ENCODE peak calls at places on chromosomes 6 and 20, in ten cellular contexts. T is pancreas; J is neural crest cell; D is NCI-H345; X is stimulated activated effector memory CD8-positive, alpha-beta T cell treated with anti-CD3 and anti-CD28 coated beads, Interleukin-12 subunit alpha, Interleukin-12 subunit beta, amount 100 ng/mL, for 72 hours; C is activated naive CD4-positive, alpha-beta T cell treated with Interleukin-2 at 50 U/mL for 16 hours; F is A172; S is amniotic stem cell; E is lower lobe of right lung; A is tibial artery. Q is an unnamed sample.

GRCh38 chr6:166595061-166595780 is 8.7 kb upstream of the RAMACL start:
- DNase-seq in T (no peak), C (no peak), A (no peak), X (no peak), E (no peak), F (no peak), D (no peak), J (no peak), S (peak), Q (no peak)

GRCh38 chr20:21391495-21392298 is 5.6 kb downstream of the NKX2-4 start:
- DNase-seq in E (no peak), X (no peak), S (no peak), D (no peak), F (no peak), C (no peak), J (no peak), T (no peak), A (no peak), Q (no peak)

GRCh38 chr20:40868568-40869223 is 159.9 kb upstream of the TOP1 start:
- DNase-seq in C (no peak), A (peak), E (no peak), T (no peak), D (no peak), X (no peak), J (no peak), S (no peak), F (peak), Q (peak)

GRCh38 chr6:155455766-155456165 is at the start of gene NOX3:
- DNase-seq in D (peak), C (no peak), T (no peak), X (no peak), A (no peak), E (no peak), J (no peak), S (no peak), F (peak), Q (no peak)

GRCh38 chr20:25040438-25040831 is 17.5 kb downstream of the ACSS1 start:
- DNase-seq in E (peak), S (no peak), F (no peak), T (no peak), X (no peak), A (peak), D (no peak), J (no peak), C (no peak), Q (no peak)

GRCh38 chr20:31894980-31895675 is 24.7 kb downstream of the TTLL9 start:
- DNase-seq in F (peak), J (no peak), E (peak), A (peak), D (no peak), T (no peak), C (no peak), X (no peak), S (no peak), Q (no peak)

GRCh38 chr6:37122861-37123260 is 47.1 kb upstream of the PIM1 start:
- DNase-seq in S (peak), E (no peak), X (no peak), F (no peak), T (no peak), J (no peak), D (no peak), C (no peak), A (no peak), Q (no peak)

GRCh38 chr6:35663447-35664235 is 25.1 kb downstream of the FKBP5 start:
- DNase-seq in E (no peak), J (no peak), S (no peak), F (peak), T (no peak), C (no peak), A (no peak), D (no peak), X (no peak), Q (no peak)

GRCh38 chr6:91669154-91669903 is 1082.5 kb upstream of the MAP3K7 start:
- DNase-seq in D (peak), C (no peak), F (no peak), X (no peak), E (no peak), A (no peak), S (no peak), J (no peak), T (no peak), Q (no peak)

GRCh38 chr20:46831633-46832011 is 63.0 kb upstream of the EYA2 start:
- DNase-seq in J (no peak), F (no peak), D (no peak), S (no peak), C (no peak), T (no peak), A (no peak), E (no peak), X (no peak), Q (no peak)

GRCh38 chr6:69953491-69953890 is 87.1 kb downstream of the COL19A1 start:
- DNase-seq in C (no peak), F (no peak), J (no peak), E (no peak), D (peak), S (no peak), T (no peak), X (no peak), A (no peak), Q (no peak)

GRCh38 chr20:2750343-2751251 is 49.8 kb downstream of the CPXM1 start:
- DNase-seq in A (peak), F (no peak), X (no peak), C (no peak), J (no peak), D (peak), S (no peak), E (peak), T (no peak), Q (peak)

GRCh38 chr6:133895573-133896343 is 6.8 kb downstream of the TCF21 start:
- DNase-seq in F (no peak), E (no peak), C (no peak), S (no peak), T (no peak), D (no peak), A (no peak), J (no peak), X (no peak), Q (peak)

GRCh38 chr20:39214778-39215177 is 252.6 kb downstream of the DHX35 start:
- DNase-seq in X (no peak), F (no peak), J (no peak), T (no peak), S (no peak), C (no peak), A (no peak), E (no peak), D (no peak), Q (no peak)

GRCh38 chr6:713351-713750 is 20.4 kb upstream of the EXOC2 start:
- DNase-seq in D (no peak), X (no peak), T (no peak), S (no peak), E (no peak), A (no peak), C (no peak), F (no peak), J (no peak), Q (no peak)

GRCh38 chr6:151148111-151148510 is 91.7 kb upstream of the AKAP12 start:
- DNase-seq in D (no peak), A (no peak), J (no peak), C (no peak), T (no peak), F (no peak), E (no peak), X (no peak), S (no peak), Q (no peak)

GRCh38 chr20:22954661-22955060 is 80.5 kb upstream of the SSTR4 start:
- DNase-seq in D (no peak), X (no peak), A (no peak), F (no peak), J (no peak), E (no peak), T (no peak), S (no peak), C (no peak), Q (no peak)

GRCh38 chr6:40848038-40848437 is 191.0 kb downstream of the UNC5CL start:
- DNase-seq in X (no peak), T (no peak), J (no peak), C (no peak), F (peak), A (no peak), D (no peak), E (no peak), S (no peak), Q (no peak)

GRCh38 chr6:7615611-7616383 is 25.8 kb downstream of the SNRNP48 start:
- DNase-seq in C (peak), J (peak), X (no peak), S (peak), F (peak), E (no peak), T (peak), D (peak), A (no peak), Q (no peak)

GRCh38 chr20:33589059-33589458 is 73.1 kb upstream of the C20orf144 start:
- DNase-seq in J (no peak), X (no peak), T (no peak), C (no peak), F (no peak), E (no peak), D (peak), S (no peak), A (no peak), Q (no peak)

GRCh38 chr20:63050406-63050805 is 43.6 kb upstream of the BHLHE23 start:
- DNase-seq in X (no peak), S (no peak), T (no peak), C (no peak), J (no peak), E (peak), A (no peak), F (no peak), D (no peak), Q (no peak)

GRCh38 chr6:129667621-129668020 is 42.4 kb downstream of the ARHGAP18 start:
- DNase-seq in C (no peak), D (no peak), X (no peak), J (no peak), S (no peak), T (no peak), E (no peak), F (no peak), A (no peak), Q (no peak)

GRCh38 chr20:64161595-64162238 is 2.5 kb upstream of the MYT1 start:
- DNase-seq in D (no peak), X (no peak), J (peak), T (peak), F (peak), C (peak), A (no peak), E (peak), S (no peak), Q (no peak)

GRCh38 chr20:50425076-50425475 is 85.1 kb upstream of the PTPN1 start:
- DNase-seq in X (no peak), C (no peak), E (no peak), D (no peak), A (peak), T (no peak), S (no peak), F (peak), J (no peak), Q (no peak)

GRCh38 chr20:48897298-48898044 is 24.0 kb upstream of the ARFGEF2 start:
- DNase-seq in E (no peak), C (no peak), F (peak), J (no peak), A (no peak), D (no peak), T (no peak), S (peak), X (no peak), Q (no peak)

GRCh38 chr6:44829811-44830210 is 442.3 kb downstream of the CDC5L start:
- DNase-seq in E (no peak), F (no peak), D (no peak), A (no peak), S (no peak), C (no peak), T (no peak), J (no peak), X (no peak), Q (no peak)

Q was measured in mucosa of descending colon.